ENCODE peak calls at places on chromosomes 7 and 10, in eight cellular contexts. E is uterus; N is CD4-positive, alpha-beta memory T cell; Q is tibial artery; H is spleen; P is fibroblast of lung; A is colonic mucosa; U is endodermal cell. F is an unnamed sample. For H3K4me1, the result is how much of the 10 kb centered on the place peaks cover.

GRCh38 chr7:77794000-77794399 is 4.2 kb downstream of the TMEM60 start:
- DNase-seq in Q (no peak), H (no peak), A (no peak), N (no peak), P (no peak), U (no peak), E (no peak), F (no peak)

GRCh38 chr10:100747826-100748231 is 2.4 kb downstream of the PAX2 start:
- DNase-seq in A (no peak), P (no peak), H (no peak), N (no peak), E (no peak), U (peak), Q (no peak), F (no peak)

GRCh38 chr10:29012926-29013554 is 275.8 kb upstream of the LYZL1 start:
- DNase-seq in P (peak), N (no peak), U (no peak), E (no peak), Q (no peak), H (no peak), A (no peak), F (no peak)

GRCh38 chr7:107079212-107079940 is 34.9 kb downstream of the PRKAR2B start:
- DNase-seq in E (no peak), P (no peak), U (no peak), N (no peak), Q (no peak), A (no peak), H (no peak), F (no peak)

GRCh38 chr7:73894851-73895441 is 34.0 kb downstream of the TMEM270 start:
- DNase-seq in N (no peak), P (peak), E (peak), U (no peak), A (no peak), Q (peak), H (no peak), F (no peak)

GRCh38 chr7:141073173-141073640 is 657 bp upstream of the TMEM178B start:
- DNase-seq in E (no peak), H (no peak), N (peak), U (peak), A (no peak), Q (no peak), P (peak), F (no peak)

GRCh38 chr10:349081-349480 is 213.8 kb downstream of the ZMYND11 start:
- DNase-seq in Q (no peak), P (no peak), H (peak), A (no peak), E (no peak), N (no peak), U (peak), F (no peak)

GRCh38 chr7:87210506-87210905 is 9.0 kb downstream of the TMEM243 start:
- DNase-seq in H (no peak), N (no peak), Q (no peak), U (no peak), P (no peak), E (no peak), A (no peak), F (no peak)

GRCh38 chr10:27614776-27615175 is 110.7 kb downstream of the RAB18 start:
- DNase-seq in N (no peak), Q (no peak), A (no peak), E (no peak), U (no peak), H (no peak), P (no peak), F (no peak)

GRCh38 chr10:118373786-118374185 is 31.7 kb upstream of the FAM204A start:
- DNase-seq in N (no peak), H (no peak), A (no peak), Q (no peak), U (no peak), P (peak), E (no peak), F (no peak)

GRCh38 chr7:151345576-151345975 is 4.0 kb downstream of the NUB1 start:
- DNase-seq in N (no peak), Q (no peak), U (no peak), A (no peak), P (no peak), H (no peak), E (no peak), F (no peak)

GRCh38 chr7:5423844-5424688 is 432 bp upstream of the TNRC18 start:
- DNase-seq in H (peak), A (peak), N (peak), Q (peak), U (peak), E (peak), P (peak), F (peak)

GRCh38 chr10:79050896-79051555 is 17.7 kb upstream of the ZMIZ1 start:
- DNase-seq in E (no peak), H (peak), U (peak), Q (peak), P (no peak), A (peak), N (no peak), F (peak)

GRCh38 chr10:28631896-28632596 is 45.3 kb upstream of the BAMBI start:
- DNase-seq in U (no peak), H (no peak), N (no peak), E (no peak), Q (no peak), P (peak), A (no peak), F (no peak)

GRCh38 chr10:69087600-69088470 is at the start of gene SRGN:
- DNase-seq in U (no peak), H (peak), N (peak), P (peak), Q (peak), A (peak), E (peak), F (peak)

GRCh38 chr7:37330775-37331174 is 117.9 kb downstream of the ELMO1 start:
- DNase-seq in A (no peak), Q (no peak), H (no peak), E (no peak), P (no peak), N (no peak), U (no peak), F (no peak)

GRCh38 chr7:4100691-4101090 is 581.4 kb upstream of the FOXK1 start:
- DNase-seq in N (no peak), Q (no peak), P (no peak), A (no peak), E (no peak), H (peak), U (no peak), F (no peak)

GRCh38 chr7:7770228-7770627 is 51.8 kb upstream of the RPA3 start:
- DNase-seq in Q (no peak), P (peak), U (no peak), E (no peak), N (no peak), A (no peak), H (no peak), F (no peak)

GRCh38 chr10:33129987-33130386 is 172.0 kb upstream of the ITGB1 start:
- DNase-seq in H (no peak), E (no peak), A (no peak), Q (no peak), N (no peak), U (no peak), P (peak), F (no peak)

GRCh38 chr7:90224204-90224603 is 12.7 kb downstream of the STEAP2 start:
- DNase-seq in Q (no peak), P (no peak), A (no peak), N (no peak), U (peak), E (no peak), H (no peak), F (no peak)

GRCh38 chr10:71854031-71854430 is 3.0 kb upstream of the PSAP start:
- DNase-seq in E (no peak), U (no peak), Q (no peak), H (peak), A (no peak), N (no peak), P (peak), F (no peak)

GRCh38 chr10:132805599-132805998 is 19.7 kb upstream of the NKX6-2 start:
- DNase-seq in E (no peak), H (peak), N (no peak), A (no peak), P (no peak), Q (no peak), U (peak), F (peak)

GRCh38 chr7:29464693-29465092 is 98.9 kb upstream of the PRR15 start:
- DNase-seq in E (no peak), P (no peak), A (no peak), U (no peak), Q (no peak), H (no peak), N (no peak), F (no peak)

GRCh38 chr10:37442882-37443281 is 317.5 kb downstream of the ANKRD30A start:
- DNase-seq in H (no peak), Q (no peak), A (no peak), U (no peak), P (no peak), N (no peak), E (no peak), F (no peak)

GRCh38 chr10:96532523-96532922 is 18.8 kb upstream of the TLL2 start:
- DNase-seq in H (no peak), N (no peak), A (peak), E (no peak), U (no peak), Q (no peak), P (no peak), F (no peak)

GRCh38 chr7:35856175-35856574 is 55.3 kb downstream of the SEPTIN7 start:
- DNase-seq in A (no peak), N (no peak), E (no peak), P (no peak), U (no peak), Q (no peak), H (no peak), F (no peak)

GRCh38 chr10:1874533-1874932 is 137.2 kb upstream of the ADARB2 start:
- DNase-seq in P (no peak), E (no peak), N (no peak), Q (no peak), A (no peak), H (no peak), U (no peak), F (no peak)

GRCh38 chr10:101778781-101779543 is 3.0 kb upstream of the FGF8 start:
- DNase-seq in H (peak), A (peak), N (peak), E (no peak), U (peak), P (peak), Q (no peak), F (no peak)

GRCh38 chr10:43202224-43202656 is 64.0 kb downstream of the CSGALNACT2 start:
- DNase-seq in P (no peak), U (peak), Q (peak), E (peak), A (peak), N (peak), H (peak), F (no peak)

GRCh38 chr7:80087768-80088170 is 46.9 kb upstream of the GNAI1 start:
- DNase-seq in N (no peak), E (no peak), A (no peak), U (no peak), Q (no peak), P (no peak), H (no peak), F (no peak)

GRCh38 chr7:44287488-44288380 is 37.7 kb downstream of the CAMK2B start:
- DNase-seq in N (no peak), A (no peak), H (peak), P (no peak), U (peak), E (peak), Q (peak), F (peak)

GRCh38 chr7:73725703-73726466 is 6.4 kb upstream of the STX1A start:
- DNase-seq in N (peak), P (peak), U (peak), H (peak), E (peak), A (peak), Q (peak), F (peak)

GRCh38 chr10:80516506-80517075 is 21.1 kb upstream of the SH2D4B start:
- DNase-seq in Q (peak), H (peak), N (no peak), A (no peak), U (no peak), E (no peak), P (no peak), F (no peak)

GRCh38 chr7:92058040-92058439 is 76.2 kb downstream of the CYP51A1 start:
- DNase-seq in U (no peak), N (peak), H (no peak), A (no peak), Q (no peak), E (no peak), P (peak), F (no peak)

GRCh38 chr7:40701836-40702551 is 567.2 kb downstream of the SUGCT start:
- DNase-seq in H (no peak), N (no peak), A (no peak), U (no peak), Q (no peak), P (no peak), E (no peak), F (no peak)

GRCh38 chr10:13462551-13462950 is 66.3 kb downstream of the BEND7 start:
- DNase-seq in E (no peak), H (no peak), A (no peak), Q (no peak), P (peak), U (no peak), N (no peak), F (no peak)

GRCh38 chr10:69460576-69461242 is 9.4 kb downstream of the TSPAN15 start:
- DNase-seq in P (no peak), H (peak), E (no peak), A (no peak), U (no peak), N (no peak), Q (no peak), F (no peak)

GRCh38 chr7:153354071-153354470 is 594.5 kb downstream of the ACTR3B start:
- DNase-seq in Q (no peak), E (no peak), U (no peak), H (no peak), A (no peak), P (no peak), N (no peak), F (no peak)

GRCh38 chr10:130750441-130750840 is 561.1 kb downstream of the TCERG1L start:
- DNase-seq in A (no peak), H (peak), U (no peak), Q (no peak), P (no peak), E (peak), N (no peak), F (no peak)

GRCh38 chr10:130749911-130750310 is 561.6 kb downstream of the TCERG1L start:
- DNase-seq in Q (no peak), P (no peak), A (no peak), H (peak), E (peak), U (no peak), N (no peak), F (no peak)

GRCh38 chr10:130751106-130751840 is 560.2 kb downstream of the TCERG1L start:
- DNase-seq in U (peak), N (no peak), P (no peak), Q (no peak), H (peak), A (no peak), E (peak), F (no peak)

GRCh38 chr10:130748409-130749057 is 563.0 kb downstream of the TCERG1L start:
- DNase-seq in E (peak), A (no peak), P (no peak), H (peak), N (no peak), Q (no peak), U (no peak), F (no peak)

DNA sequence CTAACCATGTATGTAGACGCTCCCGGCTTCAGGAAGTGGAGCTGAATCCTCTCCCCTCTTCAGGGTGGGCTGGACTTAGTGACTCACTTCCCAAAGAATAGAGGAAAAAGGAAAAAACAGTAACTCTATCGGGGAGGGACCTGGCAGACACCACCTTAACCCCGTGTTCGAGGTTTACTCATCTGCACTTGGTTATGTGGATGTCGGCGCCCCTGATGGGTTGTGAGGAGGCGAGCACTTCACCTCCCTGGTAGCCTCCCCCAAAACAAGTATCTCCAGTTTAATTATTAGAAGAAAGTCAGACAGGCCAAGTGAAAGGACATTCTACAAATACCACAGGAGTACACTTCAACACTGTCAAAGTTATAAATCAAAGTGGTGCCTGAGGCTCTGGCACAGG is 559.7 kb downstream of the TCERG1L start:
- DNase-seq in P (no peak), N (no peak), Q (no peak), U (no peak), E (peak), H (no peak), A (no peak), F (no peak)
- H3K4me1 ChIP-seq in P (under half), N (under half), Q (under half), U (under half), E (under half), H (under half), A (under half), F (under half)

DNA sequence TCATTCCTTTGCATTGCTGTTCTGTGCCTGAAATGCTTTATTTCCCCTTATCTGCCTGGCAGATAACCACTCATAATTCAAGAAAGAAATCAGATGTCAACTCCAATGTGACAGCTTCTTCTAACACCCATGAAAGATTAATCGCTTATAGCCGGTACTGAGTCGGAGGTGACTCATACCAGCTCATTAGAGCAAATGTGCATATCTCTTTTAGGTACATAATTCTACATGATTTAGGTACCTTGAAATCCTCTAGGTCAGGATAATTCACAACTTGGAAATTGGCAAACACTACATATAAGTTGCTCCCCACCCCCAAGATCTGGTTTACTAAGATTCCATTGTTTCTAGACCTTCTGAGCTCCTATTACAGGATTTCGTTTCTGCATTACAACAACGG is 554.4 kb upstream of the SORCS1 start:
- DNase-seq in P (peak), A (no peak), H (no peak), Q (no peak), U (no peak), N (no peak), E (no peak), F (no peak)
- H3K27ac ChIP-seq in P (no peak), A (no peak), H (no peak), Q (no peak), U (no peak), N (no peak), E (no peak), F (no peak)

GRCh38 chr7:158547817-158548216 is 39.8 kb downstream of the PTPRN2 start:
- DNase-seq in A (no peak), U (no peak), N (no peak), Q (no peak), H (no peak), P (no peak), E (no peak), F (peak)

GRCh38 chr7:158548726-158549125 is 38.9 kb downstream of the PTPRN2 start:
- DNase-seq in Q (no peak), U (no peak), N (no peak), P (no peak), H (peak), A (no peak), E (no peak), F (no peak)

GRCh38 chr7:158549834-158550700 is 37.6 kb downstream of the PTPRN2 start:
- DNase-seq in Q (no peak), A (no peak), N (no peak), H (peak), P (no peak), U (no peak), E (no peak), F (peak)

GRCh38 chr7:158550886-158551452 is 36.7 kb downstream of the PTPRN2 start:
- DNase-seq in H (peak), N (no peak), U (no peak), A (no peak), P (no peak), Q (no peak), E (no peak), F (no peak)

DNA sequence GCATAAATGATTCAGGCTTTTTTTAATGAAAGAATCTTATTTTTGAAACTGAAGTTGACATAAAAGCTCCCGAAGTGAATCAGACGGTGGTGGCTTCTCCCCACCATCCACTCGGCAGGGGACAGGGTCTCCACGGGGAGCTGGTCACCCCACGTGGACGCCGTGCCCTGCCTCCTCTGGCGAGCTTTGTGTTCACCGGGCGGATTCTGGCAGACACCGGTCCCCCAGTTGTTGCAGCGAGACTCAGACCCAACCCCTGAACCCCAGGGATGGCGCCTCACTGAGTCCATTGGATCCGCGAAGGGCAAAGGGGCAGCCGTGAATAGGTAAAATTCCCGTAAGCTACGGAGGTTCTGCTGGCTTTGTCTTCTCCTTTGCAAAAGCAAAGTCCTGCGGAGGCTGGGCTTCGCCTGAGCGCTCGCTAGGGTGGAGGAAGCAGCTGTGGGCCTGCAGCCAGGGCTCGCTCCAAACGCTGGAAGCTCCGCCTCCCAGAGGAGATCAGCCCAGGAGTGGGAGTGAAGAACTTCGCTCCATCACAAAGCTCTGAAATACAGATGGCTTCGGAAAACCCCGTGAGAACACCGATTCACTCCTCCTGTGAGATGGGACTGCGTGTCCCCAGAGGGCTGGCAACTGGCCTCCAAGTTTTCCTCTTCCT is 38.3 kb downstream of the PTPRN2 start:
- DNase-seq in A (peak), U (peak), Q (peak), N (no peak), H (peak), E (peak), P (no peak), F (peak)
- H3K4me1 ChIP-seq in A (under half), U (under half), Q (under half), N (under half), H (under half), E (under half), P (under half), F (under half)

DNA sequence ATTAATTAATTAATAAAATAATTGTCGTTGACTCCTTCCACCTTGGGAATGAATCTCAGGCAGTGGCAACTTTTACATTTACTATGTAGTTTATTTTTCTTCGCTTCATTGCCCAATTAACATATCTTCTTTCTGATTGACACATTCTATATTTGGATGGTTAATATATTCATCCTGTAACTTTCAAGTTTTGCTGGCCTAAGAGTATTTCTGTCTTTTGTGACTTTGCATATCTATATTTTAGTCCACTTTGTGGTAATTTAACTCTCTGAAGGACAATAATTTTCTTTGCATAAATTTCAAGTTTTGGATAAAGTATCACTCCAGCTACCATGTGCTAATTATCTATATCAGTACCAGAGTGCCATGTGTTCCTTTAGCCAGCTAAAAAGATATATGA is 151.5 kb upstream of the KAT6B start:
- DNase-seq in U (no peak), A (no peak), H (no peak), Q (no peak), P (no peak), N (no peak), E (no peak), F (no peak)
- H3K27ac ChIP-seq in U (no peak), A (no peak), H (no peak), Q (no peak), P (no peak), N (no peak), E (no peak), F (no peak)

GRCh38 chr7:148630078-148630477 is 39.5 kb downstream of the C7orf33 start:
- DNase-seq in H (no peak), E (no peak), Q (no peak), U (no peak), P (no peak), N (no peak), A (no peak), F (no peak)

GRCh38 chr7:148628011-148628410 is 37.4 kb downstream of the C7orf33 start:
- DNase-seq in U (no peak), E (no peak), N (no peak), P (no peak), Q (no peak), A (no peak), H (no peak), F (no peak)

GRCh38 chr7:148637094-148637493 is 46.5 kb downstream of the C7orf33 start:
- DNase-seq in N (no peak), U (no peak), H (no peak), P (no peak), A (no peak), Q (no peak), E (no peak), F (no peak)

GRCh38 chr7:148633761-148634160 is 43.2 kb downstream of the C7orf33 start:
- DNase-seq in Q (no peak), E (no peak), A (no peak), H (no peak), N (no peak), P (peak), U (no peak), F (no peak)
- H3K4me1 ChIP-seq in Q (under half), E (under half), A (under half), H (under half), N (under half), P (under half), U (under half), F (under half)

F was measured in left lung.